ENCODE peak calls at places on chromosomes 16 and 17, in nine cellular contexts. M is aorta, P is stomach, X is MM.1S, A is IMR-90, J is PC-9, K is pancreas, T is neural progenitor cell, D is lung. R is an unnamed sample.

GRCh38 chr16:2532494-2533141 is 1.4 kb upstream of the CEMP1 start:
- DNase-seq in K (peak; percentile 84), J (peak; percentile 48), P (peak; percentile 88), X (peak; percentile 61), D (peak; percentile 83), T (peak; percentile 22), M (peak; percentile 80), A (peak; percentile 34), R (peak; percentile 54)

GRCh38 chr17:58284613-58285421 is 4.1 kb upstream of the MPO start:
- DNase-seq in X (no peak), J (no peak), P (no peak), D (no peak), T (peak; percentile 47), A (no peak), M (no peak), K (no peak), R (no peak)

GRCh38 chr17:8474826-8475225 is 39.1 kb downstream of the NDEL1 start:
- DNase-seq in T (no peak), D (no peak), X (no peak), K (no peak), J (no peak), A (no peak), M (peak; percentile 46), P (no peak), R (no peak)

GRCh38 chr17:66633322-66633965 is 201.5 kb upstream of the CACNG5 start:
- DNase-seq in D (no peak), K (no peak), M (no peak), P (no peak), A (peak; percentile 47), T (no peak), X (no peak), J (no peak), R (no peak)

GRCh38 chr16:56980792-56981724 is 8.3 kb upstream of the NLRC5 start:
- DNase-seq in A (no peak), K (no peak), D (no peak), T (peak; percentile 22), J (no peak), M (no peak), P (no peak), X (no peak), R (no peak)

GRCh38 chr16:52271088-52271487 is 275.9 kb downstream of the TOX3 start:
- DNase-seq in A (no peak), K (no peak), X (no peak), P (no peak), M (no peak), D (no peak), T (peak; percentile 82), J (no peak), R (no peak)

GRCh38 chr16:49937886-49938285 is 82.0 kb upstream of the ZNF423 start:
- DNase-seq in J (no peak), T (no peak), P (peak; percentile 23), X (no peak), M (no peak), K (no peak), A (no peak), D (no peak), R (no peak)

GRCh38 chr17:78154903-78155811 is 9.0 kb downstream of the C17orf99 start:
- DNase-seq in P (no peak), T (no peak), K (no peak), M (no peak), X (peak; percentile 98), A (no peak), J (no peak), D (no peak), R (no peak)

GRCh38 chr17:74870512-74870911 is 2.3 kb downstream of the FDXR start:
- DNase-seq in X (no peak), J (no peak), K (no peak), M (no peak), D (no peak), T (no peak), A (peak; percentile 70), P (no peak), R (no peak)

GRCh38 chr16:4535627-4536108 is 2.9 kb downstream of the CDIP1 start:
- DNase-seq in P (no peak), K (no peak), J (no peak), D (no peak), M (no peak), X (no peak), T (no peak), A (no peak), R (no peak)

GRCh38 chr16:49592507-49593422 is 219.2 kb downstream of the C16orf78 start:
- DNase-seq in T (peak; percentile 63), A (peak; percentile 7), M (no peak), J (no peak), D (no peak), K (no peak), X (peak; percentile 21), P (peak; percentile 30), R (no peak)

GRCh38 chr17:57271821-57272220 is 15.5 kb downstream of the MSI2 start:
- DNase-seq in T (peak; percentile 63), D (no peak), P (no peak), M (no peak), K (no peak), X (no peak), A (no peak), J (no peak), R (no peak)

GRCh38 chr16:89122322-89122831 is 28.7 kb downstream of the ACSF3 start:
- DNase-seq in A (no peak), P (peak; percentile 73), X (peak; percentile 90), J (no peak), T (no peak), D (peak; percentile 68), K (no peak), M (peak; percentile 43), R (peak; percentile 29)

GRCh38 chr16:4882261-4882632 is 35.0 kb downstream of the UBN1 start:
- DNase-seq in A (peak; percentile 58), M (no peak), K (no peak), X (no peak), D (no peak), J (no peak), P (no peak), T (no peak), R (no peak)

GRCh38 chr16:23448392-23448791 is 4.6 kb downstream of the COG7 start:
- DNase-seq in T (no peak), D (no peak), J (peak; percentile 75), A (peak; percentile 52), P (no peak), X (no peak), M (no peak), K (no peak), R (no peak)

GRCh38 chr17:81879121-81879520 is 8.0 kb upstream of the ARHGDIA start:
- DNase-seq in K (no peak), P (no peak), M (no peak), T (no peak), A (no peak), X (no peak), J (no peak), D (no peak), R (no peak)

GRCh38 chr16:67296422-67296821 is 17.1 kb downstream of the PLEKHG4 start:
- DNase-seq in A (peak; percentile 92), J (peak; percentile 69), P (no peak), D (no peak), M (peak; percentile 6), T (no peak), X (no peak), K (no peak), R (no peak)

GRCh38 chr17:5080591-5080990 is 2.3 kb downstream of the ZFP3 start:
- DNase-seq in P (no peak), T (no peak), M (no peak), J (no peak), X (no peak), K (no peak), A (no peak), D (no peak), R (no peak)

GRCh38 chr16:11291021-11291716 is 10.0 kb upstream of the PRM1 start:
- DNase-seq in P (no peak), T (peak; percentile 36), K (no peak), A (no peak), M (no peak), X (no peak), D (no peak), J (no peak), R (no peak)

DNA sequence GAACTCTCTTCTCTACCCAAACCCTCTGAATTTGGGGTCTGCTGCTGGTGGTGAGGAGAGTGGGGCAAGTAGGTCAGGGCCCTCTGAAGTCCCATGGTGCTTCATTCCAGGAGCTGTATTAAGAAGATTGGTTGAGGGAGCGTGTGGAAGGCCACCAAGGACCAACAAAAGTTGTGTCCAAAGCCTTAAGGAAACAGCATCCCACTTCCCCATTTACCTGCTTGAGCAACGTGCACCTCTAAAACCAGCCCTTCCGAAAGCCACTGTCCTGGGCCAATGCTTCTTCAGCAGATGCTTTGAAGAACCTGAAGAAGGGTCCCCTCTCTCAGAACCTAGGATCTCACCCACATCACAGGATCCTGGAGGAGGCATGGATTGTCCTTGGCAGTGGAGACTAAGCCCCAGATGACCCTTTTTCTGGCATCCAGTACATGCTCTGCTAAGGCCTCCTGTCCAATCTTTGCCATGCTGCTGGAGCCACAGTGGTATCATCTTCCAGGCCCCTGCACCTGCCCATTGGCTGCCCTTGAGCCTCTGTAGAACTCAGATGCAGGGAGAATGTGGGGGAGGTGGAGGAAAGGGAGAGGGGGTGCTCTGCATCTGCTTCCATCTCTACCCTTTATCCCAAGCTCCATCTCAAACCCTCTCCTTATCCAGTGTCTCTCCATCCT is 5.8 kb upstream of the NR1D1 start:
- DNase-seq in A (no peak), T (no peak), X (no peak), K (no peak), M (no peak), D (no peak), J (no peak), P (no peak), R (no peak)
- H3K4me1 ChIP-seq in A (peaks cover 47% of the 10 kb centered on the region), T (peaks cover 41% of the 10 kb centered on the region), X (peaks cover 48% of the 10 kb centered on the region), K (peaks cover 57% of the 10 kb centered on the region), M (peaks cover 3% of the 10 kb centered on the region), D (peaks cover 29% of the 10 kb centered on the region), J (peaks cover 45% of the 10 kb centered on the region), P (peaks cover 97% of the 10 kb centered on the region), R (peaks cover 93% of the 10 kb centered on the region)

GRCh38 chr17:48577946-48578615 is at the start of gene HOXB4:
- DNase-seq in D (peak; percentile 60), P (peak; percentile 59), J (no peak), A (peak; percentile 88), M (peak; percentile 90), K (peak; percentile 63), T (peak; percentile 74), X (peak; percentile 80), R (peak; percentile 48)
- H3K4me3 ChIP-seq in D (peak within 1 kb of the TSS; percentile 39), P (peak within 1 kb of the TSS; percentile 57), J (no peak within 1 kb of the TSS), A (peak within 1 kb of the TSS; percentile 69), M (peak within 1 kb of the TSS; percentile 40), K (peak within 1 kb of the TSS; percentile 42), T (no peak within 1 kb of the TSS), X (peak within 1 kb of the TSS; percentile 79), R (peak within 1 kb of the TSS; percentile 81)

GRCh38 chr17:17767497-17768286 is 69.1 kb downstream of the SREBF1 start:
- DNase-seq in P (no peak), X (no peak), T (peak; percentile 61), J (no peak), D (no peak), A (no peak), M (no peak), K (no peak), R (no peak)
- H3K4me1 ChIP-seq in P (peaks cover 43% of the 10 kb centered on the region), X (no peaks in the 10 kb centered on the region), T (peaks cover 58% of the 10 kb centered on the region), J (peaks cover 2% of the 10 kb centered on the region), D (peaks cover 16% of the 10 kb centered on the region), A (peaks cover 51% of the 10 kb centered on the region), M (no peaks in the 10 kb centered on the region), K (no peaks in the 10 kb centered on the region), R (no peaks in the 10 kb centered on the region)

DNA sequence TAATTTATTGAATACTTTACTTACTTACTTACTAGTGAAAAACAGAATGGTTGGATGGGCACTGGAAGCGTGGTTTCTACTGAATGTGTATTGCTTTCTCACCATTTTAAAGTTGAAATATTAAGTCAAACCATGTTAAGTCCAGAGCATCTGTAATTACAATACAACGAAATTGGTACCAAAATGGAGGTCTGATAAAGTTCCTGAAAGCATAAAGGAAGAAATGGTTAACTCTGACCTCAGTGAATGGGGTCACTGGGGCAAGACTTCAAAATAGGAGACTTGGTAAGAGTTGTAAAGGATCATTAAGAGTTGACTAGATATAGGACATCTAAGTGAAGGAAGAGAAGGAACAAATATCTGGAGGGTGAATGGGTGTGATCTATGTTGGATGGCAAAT is 237.1 kb downstream of the MAF start:
- DNase-seq in D (no peak), X (no peak), M (no peak), A (no peak), K (no peak), P (no peak), T (no peak), J (no peak), R (no peak)
- H3K4me3 ChIP-seq in D (no peak overlapping the region), X (no peak overlapping the region), M (no peak overlapping the region), A (no peak overlapping the region), K (no peak overlapping the region), P (no peak overlapping the region), T (no peak overlapping the region), J (no peak overlapping the region), R (no peak overlapping the region)

R was measured in effector memory CD4-positive, alpha-beta T cell.